ENCODE peak calls at places on chromosome 9, in ten cellular contexts. G is choroid plexus epithelial cell, O is Calu3, F is OCI-LY7, R is natural killer cell, N is B cell, H is epithelial cell of esophagus, C is hepatocyte, L is left ventricle myocardium inferior, D is AG10803. U is an unnamed sample.

GRCh38 chr9:117725426-117725887 is 21.3 kb downstream of the TLR4 start:
- DNase-seq in G (peak), O (no peak), F (no peak), R (no peak), N (no peak), H (no peak), C (no peak), L (no peak), D (peak), U (no peak)

GRCh38 chr9:21395778-21396717 is 10.8 kb upstream of the IFNA2 start:
- DNase-seq in G (peak), O (peak), F (peak), R (peak), N (peak), H (peak), C (peak), L (peak), D (no peak), U (no peak)

GRCh38 chr9:85703398-85703797 is 38.4 kb downstream of the AGTPBP1 start:
- DNase-seq in G (no peak), O (no peak), F (no peak), R (no peak), N (no peak), H (no peak), C (no peak), L (no peak), D (no peak), U (no peak)

GRCh38 chr9:5499157-5499556 is 11.2 kb upstream of the PDCD1LG2 start:
- DNase-seq in G (no peak), O (no peak), F (no peak), R (no peak), N (no peak), H (no peak), C (no peak), L (no peak), D (no peak), U (no peak)

GRCh38 chr9:137350696-137351584 is 48.9 kb upstream of the NRARP start:
- DNase-seq in G (no peak), O (no peak), F (no peak), R (no peak), N (no peak), H (no peak), C (no peak), L (no peak), D (no peak), U (no peak)

GRCh38 chr9:38036359-38037084 is 32.5 kb downstream of the SHB start:
- DNase-seq in G (peak), O (no peak), F (no peak), R (no peak), N (no peak), H (peak), C (no peak), L (no peak), D (peak), U (no peak)

GRCh38 chr9:86470326-86470725 is 116.1 kb upstream of the TUT7 start:
- DNase-seq in G (peak), O (no peak), F (no peak), R (no peak), N (no peak), H (no peak), C (no peak), L (no peak), D (peak), U (no peak)

GRCh38 chr9:113347479-113347878 is 1.9 kb upstream of the BSPRY start:
- DNase-seq in G (no peak), O (no peak), F (no peak), R (no peak), N (no peak), H (no peak), C (no peak), L (no peak), D (no peak), U (no peak)

GRCh38 chr9:81632599-81632998 is 56.7 kb downstream of the TLE1 start:
- DNase-seq in G (peak), O (no peak), F (no peak), R (no peak), N (no peak), H (no peak), C (no peak), L (no peak), D (peak), U (no peak)

DNA sequence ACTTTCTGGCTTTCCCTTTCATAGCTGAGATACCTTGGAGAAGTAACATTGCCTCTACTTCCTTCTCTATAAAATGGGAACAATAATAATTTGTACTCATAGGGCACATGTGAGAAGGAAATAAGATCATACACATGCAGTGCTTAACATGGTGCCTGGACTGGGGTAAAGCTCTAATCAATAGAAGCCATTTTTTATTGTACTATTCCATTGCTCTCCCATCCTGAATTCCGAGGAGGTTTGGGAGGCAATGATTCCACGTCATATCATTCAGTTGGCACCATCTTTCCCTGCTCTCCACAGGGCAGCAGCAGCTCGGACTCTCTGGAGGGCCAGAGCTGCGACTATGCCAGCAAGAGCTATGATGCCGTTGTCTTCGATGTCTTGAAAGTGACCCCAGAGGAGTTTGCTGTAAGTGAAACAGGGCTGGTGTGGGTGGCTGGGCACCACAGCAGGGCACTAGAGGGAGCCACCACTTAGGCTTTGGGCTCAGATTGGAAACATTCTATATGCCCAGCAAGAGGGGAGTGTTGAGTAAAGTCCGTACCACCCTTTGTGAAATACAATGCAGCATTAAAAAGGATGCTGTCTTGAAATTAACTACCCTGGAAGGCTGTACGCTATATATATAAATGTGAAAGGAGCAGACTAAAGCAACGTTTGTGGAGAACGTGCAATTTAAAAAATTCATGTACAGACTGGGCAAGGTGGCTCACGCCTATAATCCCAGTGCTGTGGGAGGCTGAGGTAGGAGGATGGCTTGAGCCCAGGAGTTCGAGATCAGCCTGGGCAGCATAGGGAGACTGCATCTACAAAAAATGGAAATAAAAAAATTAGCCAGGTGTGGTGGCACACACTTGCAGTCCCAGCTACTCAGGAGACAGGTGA is 51.2 kb downstream of the RALGPS1 start:
- DNase-seq in G (peak), O (peak), F (peak), R (peak), N (peak), H (peak), C (peak), L (peak), D (peak), U (peak)
- TF ChIP-seq CTCF in G (peak), O (peak), F (peak), R (peak), N (peak), H (peak), C (peak), L (peak), D (peak), U (peak)

GRCh38 chr9:28648723-28649122 is 1075.4 kb upstream of the C9orf72 start:
- DNase-seq in G (no peak), O (no peak), F (no peak), R (no peak), N (no peak), H (peak), C (peak), L (no peak), D (no peak), U (no peak)
- TF ChIP-seq CTCF in G (no peak), O (no peak), F (peak), R (no peak), N (no peak), H (peak), C (no peak), L (no peak), D (no peak), U (no peak)

GRCh38 chr9:89377411-89377810 is 59.1 kb downstream of the SECISBP2 start:
- DNase-seq in G (no peak), O (no peak), F (no peak), R (no peak), N (no peak), H (no peak), C (no peak), L (no peak), D (no peak), U (no peak)
- TF ChIP-seq CTCF in G (no peak), O (no peak), F (no peak), R (no peak), N (no peak), H (no peak), C (no peak), L (no peak), D (no peak), U (no peak)

DNA sequence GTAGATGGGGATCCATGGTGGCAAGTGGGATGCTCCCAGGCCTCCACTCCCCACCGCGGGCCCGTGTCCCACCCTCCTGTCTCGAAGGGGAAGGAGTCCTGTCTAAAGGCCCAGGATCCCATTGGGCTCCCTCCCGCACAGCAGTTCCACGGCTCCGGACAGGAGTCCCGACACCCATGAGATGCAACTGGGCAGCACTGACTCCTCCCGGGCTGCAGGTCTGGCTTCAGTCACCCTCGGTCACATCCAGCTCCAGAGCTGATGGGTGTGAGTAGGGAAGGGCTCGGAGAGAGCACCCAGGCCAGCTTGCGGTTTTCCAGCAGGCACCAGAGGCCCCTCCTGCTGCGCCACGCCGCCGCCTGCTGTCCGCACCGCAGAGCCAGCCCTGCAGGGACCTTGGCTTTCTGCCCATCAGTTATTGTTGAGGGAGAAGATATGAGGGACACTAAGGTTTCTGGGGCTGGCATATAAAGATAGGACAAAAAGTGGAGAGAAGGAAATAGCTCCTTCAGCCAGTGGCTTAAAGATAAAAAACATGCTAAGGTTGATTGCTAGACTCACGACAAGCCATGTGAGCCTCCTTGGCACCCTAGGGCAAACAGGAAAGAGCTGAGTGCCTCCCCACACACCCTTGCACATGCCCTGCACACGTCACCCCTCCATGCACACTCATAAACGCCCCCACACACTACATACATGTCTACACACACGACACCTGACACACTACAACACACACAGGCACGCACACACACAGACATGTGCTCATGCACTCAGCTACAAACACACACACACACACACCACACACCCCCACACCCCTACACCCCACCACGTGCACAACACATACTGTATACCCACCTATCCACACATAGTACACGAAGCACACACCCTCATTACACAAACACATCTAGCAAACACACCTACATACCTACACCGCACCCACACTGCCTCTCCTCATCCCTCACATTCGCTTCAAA is 79.0 kb downstream of the AK8 start:
- DNase-seq in G (peak), O (peak), F (no peak), R (no peak), N (no peak), H (no peak), C (peak), L (no peak), D (no peak), U (peak)
- TF ChIP-seq CTCF in G (peak), O (peak), F (no peak), R (no peak), N (no peak), H (no peak), C (no peak), L (no peak), D (no peak), U (no peak)

DNA sequence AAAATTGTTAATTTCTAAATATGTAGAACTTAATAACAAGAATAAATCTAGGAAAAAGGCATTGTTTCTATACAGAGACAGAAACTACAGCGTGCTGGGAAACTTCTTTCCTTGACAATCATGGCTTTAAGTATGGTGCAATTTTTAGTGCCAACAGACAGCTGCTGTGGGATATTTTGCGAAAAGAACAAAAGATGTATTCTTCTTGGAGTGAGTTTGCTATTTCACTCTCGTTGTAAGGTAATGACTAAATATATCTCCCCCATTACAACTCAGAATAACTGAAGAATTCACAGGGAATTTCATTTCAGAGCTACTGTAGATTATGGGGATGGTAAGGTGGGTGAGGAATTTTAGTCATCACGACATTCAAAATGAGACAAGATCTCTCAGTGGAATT is 2055.0 kb upstream of the ACO1 start:
- DNase-seq in G (no peak), O (no peak), F (no peak), R (no peak), N (no peak), H (no peak), C (no peak), L (no peak), D (no peak), U (no peak)
- TF ChIP-seq CTCF in G (no peak), O (no peak), F (no peak), R (no peak), N (no peak), H (no peak), C (no peak), L (no peak), D (no peak), U (no peak)

GRCh38 chr9:72844440-72844768 is 108.4 kb downstream of the ALDH1A1 start:
- DNase-seq in G (no peak), O (no peak), F (no peak), R (no peak), N (no peak), H (peak), C (no peak), L (no peak), D (no peak), U (no peak)
- TF ChIP-seq CTCF in G (no peak), O (no peak), F (no peak), R (no peak), N (no peak), H (no peak), C (no peak), L (no peak), D (no peak), U (no peak)

GRCh38 chr9:17986595-17986994 is 407.7 kb downstream of the SH3GL2 start:
- DNase-seq in G (no peak), O (no peak), F (no peak), R (no peak), N (no peak), H (no peak), C (no peak), L (no peak), D (no peak), U (no peak)
- TF ChIP-seq CTCF in G (no peak), O (no peak), F (no peak), R (no peak), N (no peak), H (no peak), C (no peak), L (no peak), D (no peak), U (no peak)

GRCh38 chr9:36868591-36869282 is 165.3 kb downstream of the PAX5 start:
- DNase-seq in G (no peak), O (no peak), F (no peak), R (no peak), N (no peak), H (no peak), C (no peak), L (no peak), D (no peak), U (no peak)

GRCh38 chr9:36867672-36868471 is 166.2 kb downstream of the PAX5 start:
- DNase-seq in G (no peak), O (no peak), F (no peak), R (no peak), N (no peak), H (no peak), C (peak), L (no peak), D (no peak), U (no peak)

GRCh38 chr9:36867241-36867640 is 166.8 kb downstream of the PAX5 start:
- DNase-seq in G (no peak), O (no peak), F (no peak), R (no peak), N (no peak), H (no peak), C (no peak), L (no peak), D (no peak), U (no peak)

GRCh38 chr9:36865731-36866635 is 168.1 kb downstream of the PAX5 start:
- DNase-seq in G (no peak), O (no peak), F (no peak), R (no peak), N (no peak), H (no peak), C (no peak), L (no peak), D (no peak), U (no peak)

DNA sequence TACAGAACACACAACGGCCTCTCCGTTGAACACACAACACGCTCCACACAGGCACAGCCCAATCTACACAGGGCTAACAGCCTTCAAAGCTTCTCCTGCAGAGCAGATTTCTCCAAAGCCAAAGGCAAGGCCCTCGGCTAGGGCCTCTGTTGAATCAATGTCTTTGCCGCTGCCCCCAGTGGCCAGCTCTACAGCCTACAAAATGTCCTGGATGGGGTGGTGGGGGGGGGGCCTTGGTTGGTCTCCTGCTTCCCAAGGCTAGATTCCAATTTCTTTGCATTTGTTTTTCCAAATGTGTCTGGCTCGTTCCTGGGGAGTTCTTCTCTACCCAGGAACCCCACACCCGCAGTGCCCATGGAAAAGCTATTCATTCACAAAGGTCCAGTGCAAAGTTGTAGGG is 167.2 kb downstream of the PAX5 start:
- DNase-seq in G (no peak), O (no peak), F (no peak), R (no peak), N (no peak), H (no peak), C (no peak), L (no peak), D (no peak), U (no peak)
- TF ChIP-seq CTCF in G (peak), O (no peak), F (peak), R (no peak), N (no peak), H (no peak), C (no peak), L (no peak), D (no peak), U (no peak)

U was measured in osteocyte.